ENCODE peak calls at places on chromosome 13, in eight cellular contexts. D, J, O, F, Q, M, N and U are unnamed samples.
A peak's percentile ranks its signal among the peaks of the same experiment; 100 is the strongest.

GRCh38 chr13:109910131-109910530 is 123.7 kb upstream of the IRS2 start:
- DNase-seq in D (no peak), J (no peak), O (no peak), F (no peak), Q (no peak), M (no peak), N (no peak), U (no peak)

GRCh38 chr13:36919206-36919832 is 719 bp downstream of the SMAD9 start:
- DNase-seq in D (no peak), J (no peak), O (no peak), F (peak; percentile 4), Q (peak; percentile 78), M (no peak), N (no peak), U (no peak)

GRCh38 chr13:49441846-49442245 is 2.0 kb downstream of the CAB39L start:
- DNase-seq in D (no peak), J (no peak), O (no peak), F (peak; percentile 51), Q (no peak), M (no peak), N (no peak), U (no peak)

GRCh38 chr13:28558567-28558966 is 63.6 kb upstream of the FLT1 start:
- DNase-seq in D (no peak), J (no peak), O (no peak), F (no peak), Q (no peak), M (no peak), N (no peak), U (no peak)

GRCh38 chr13:60689571-60689970 is 292.6 kb downstream of the TDRD3 start:
- DNase-seq in D (no peak), J (no peak), O (no peak), F (no peak), Q (no peak), M (no peak), N (no peak), U (no peak)

GRCh38 chr13:111449041-111449440 is 128.6 kb downstream of the TEX29 start:
- DNase-seq in D (no peak), J (no peak), O (no peak), F (no peak), Q (no peak), M (no peak), N (no peak), U (no peak)

GRCh38 chr13:40438999-40439797 is 227.2 kb downstream of the FOXO1 start:
- DNase-seq in D (no peak), J (no peak), O (no peak), F (peak; percentile 71), Q (no peak), M (no peak), N (no peak), U (no peak)

GRCh38 chr13:64993514-64994164 is 2236.5 kb downstream of the PCDH9 start:
- DNase-seq in D (no peak), J (no peak), O (no peak), F (no peak), Q (no peak), M (no peak), N (no peak), U (no peak)

GRCh38 chr13:94710881-94711560 is 1.3 kb downstream of the SOX21 start:
- DNase-seq in D (no peak), J (no peak), O (no peak), F (no peak), Q (no peak), M (no peak), N (peak; percentile 75), U (no peak)

GRCh38 chr13:32211788-32212187 is 103.4 kb downstream of the ZAR1L start:
- DNase-seq in D (no peak), J (no peak), O (peak; percentile 98), F (peak; percentile 71), Q (no peak), M (no peak), N (no peak), U (no peak)

GRCh38 chr13:40350283-40350992 is 316.0 kb downstream of the FOXO1 start:
- DNase-seq in D (no peak), J (no peak), O (no peak), F (peak; percentile 32), Q (no peak), M (no peak), N (no peak), U (no peak)

GRCh38 chr13:25335856-25336255 is 34.4 kb downstream of the NUP58 start:
- DNase-seq in D (no peak), J (no peak), O (no peak), F (peak; percentile 23), Q (no peak), M (no peak), N (no peak), U (no peak)

GRCh38 chr13:98503175-98504028 is 73.5 kb downstream of the STK24 start:
- DNase-seq in D (no peak), J (no peak), O (no peak), F (peak; percentile 28), Q (no peak), M (no peak), N (no peak), U (no peak)

GRCh38 chr13:40123962-40124647 is 468.6 kb downstream of the COG6 start:
- DNase-seq in D (no peak), J (no peak), O (no peak), F (no peak), Q (no peak), M (no peak), N (no peak), U (no peak)

GRCh38 chr13:35600137-35600536 is 123.6 kb upstream of the MAB21L1 start:
- DNase-seq in D (no peak), J (no peak), O (no peak), F (peak; percentile 45), Q (no peak), M (no peak), N (no peak), U (no peak)

GRCh38 chr13:27599845-27600553 is 20.3 kb downstream of the LNX2 start:
- DNase-seq in D (no peak), J (no peak), O (peak; percentile 61), F (peak; percentile 61), Q (no peak), M (no peak), N (peak; percentile 94), U (no peak)

GRCh38 chr13:21061077-21061945 is at the start of gene LATS2:
- DNase-seq in D (peak; percentile 45), J (no peak), O (peak; percentile 82), F (peak; percentile 94), Q (peak; percentile 99), M (peak; percentile 73), N (peak; percentile 89), U (peak; percentile 42)

GRCh38 chr13:20945952-20946383 is 43.4 kb upstream of the XPO4 start:
- DNase-seq in D (no peak), J (no peak), O (no peak), F (no peak), Q (no peak), M (no peak), N (no peak), U (no peak)

GRCh38 chr13:40589285-40590109 is 76.9 kb downstream of the FOXO1 start:
- DNase-seq in D (no peak), J (no peak), O (peak; percentile 16), F (peak; percentile 93), Q (no peak), M (peak; percentile 64), N (no peak), U (peak; percentile 22)

GRCh38 chr13:30033681-30034447 is 183.4 kb upstream of the UBL3 start:
- DNase-seq in D (no peak), J (no peak), O (peak; percentile 93), F (peak; percentile 93), Q (no peak), M (no peak), N (no peak), U (no peak)